ENCODE peak calls at places on chromosomes 7 and 10, in four cellular contexts. Y is brain microvascular endothelial cell, R is PC-9, W is esophagus squamous epithelium. K is an unnamed sample. For H3K27me3, the result is how much of the 10 kb centered on the place peaks cover.

GRCh38 chr10:62093863-62094291 is 174.8 kb downstream of the RTKN2 start:
- DNase-seq in W (no peak), R (peak), Y (peak), K (peak)

GRCh38 chr10:101018118-101018599 is 12.8 kb downstream of the PDZD7 start:
- DNase-seq in W (no peak), R (no peak), Y (peak), K (no peak)

GRCh38 chr10:102605712-102606111 is 38.6 kb upstream of the TRIM8 start:
- DNase-seq in R (peak), Y (no peak), W (no peak), K (no peak)

GRCh38 chr7:69598487-69599148 is 343 bp downstream of the AUTS2 start:
- DNase-seq in R (no peak), W (no peak), Y (no peak), K (no peak)

GRCh38 chr7:23603632-23604295 is 6.6 kb downstream of the CCDC126 start:
- DNase-seq in Y (no peak), R (no peak), W (no peak), K (no peak)

GRCh38 chr7:110534241-110534931 is 556.5 kb upstream of the LRRN3 start:
- DNase-seq in W (no peak), R (no peak), Y (peak), K (no peak)

GRCh38 chr7:158471716-158472115 is 115.9 kb downstream of the PTPRN2 start:
- DNase-seq in R (no peak), W (no peak), Y (no peak), K (no peak)

GRCh38 chr10:93820434-93820833 is 62.7 kb downstream of the LGI1 start:
- DNase-seq in Y (no peak), R (no peak), W (no peak), K (no peak)

GRCh38 chr7:151018421-151019129 is 5.7 kb downstream of the ATG9B start:
- DNase-seq in W (no peak), R (no peak), Y (no peak), K (no peak)

GRCh38 chr7:7819442-7820247 is 101.2 kb upstream of the RPA3 start:
- DNase-seq in R (no peak), Y (no peak), W (no peak), K (no peak)

GRCh38 chr10:21078410-21079329 is 181.6 kb upstream of the NEBL start:
- DNase-seq in R (peak), W (no peak), Y (peak), K (no peak)

GRCh38 chr10:79246209-79246581 is 101.1 kb upstream of the PPIF start:
- DNase-seq in R (no peak), Y (no peak), W (no peak), K (no peak)

GRCh38 chr7:2260820-2261219 is 18.8 kb downstream of the NUDT1 start:
- DNase-seq in Y (no peak), R (peak), W (no peak), K (no peak)

GRCh38 chr7:148558914-148559313 is 31.7 kb upstream of the C7orf33 start:
- DNase-seq in Y (no peak), W (no peak), R (no peak), K (no peak)

GRCh38 chr10:46560381-46560780 is 3.9 kb upstream of the GPRIN2 start:
- DNase-seq in Y (no peak), R (peak), W (no peak), K (no peak)

GRCh38 chr10:62071846-62072281 is 170.4 kb downstream of the ARID5B start:
- DNase-seq in W (no peak), R (no peak), Y (no peak), K (no peak)

GRCh38 chr10:21217107-21217506 is 308.4 kb downstream of the SKIDA1 start:
- DNase-seq in R (no peak), W (no peak), Y (no peak), K (no peak)

GRCh38 chr7:102832694-102833093 is 80.1 kb upstream of the LRRC17 start:
- DNase-seq in R (no peak), W (no peak), Y (no peak), K (no peak)

GRCh38 chr7:15407910-15408309 is 153.9 kb downstream of the AGMO start:
- DNase-seq in R (no peak), Y (no peak), W (no peak), K (no peak)

GRCh38 chr7:105677803-105678583 is 96.7 kb upstream of the EFCAB10 start:
- DNase-seq in R (no peak), W (no peak), Y (no peak), K (no peak)

GRCh38 chr10:130606001-130606405 is 469.8 kb downstream of the GLRX3 start:
- DNase-seq in W (no peak), R (no peak), Y (no peak), K (no peak)

GRCh38 chr7:131747625-131748024 is 191.2 kb upstream of the PODXL start:
- DNase-seq in W (no peak), Y (no peak), R (no peak), K (no peak)

GRCh38 chr7:116142850-116143249 is 67.5 kb upstream of the TES start:
- DNase-seq in Y (no peak), W (no peak), R (no peak), K (no peak)

GRCh38 chr10:77849039-77849664 is 77.4 kb downstream of the DLG5 start:
- DNase-seq in R (no peak), Y (no peak), W (no peak), K (no peak)

GRCh38 chr10:17354781-17355180 is 99.6 kb downstream of the ST8SIA6 start:
- DNase-seq in Y (no peak), R (no peak), W (no peak), K (no peak)

GRCh38 chr7:13850185-13850752 is 139.2 kb downstream of the ETV1 start:
- DNase-seq in Y (peak), W (no peak), R (peak), K (peak)

GRCh38 chr10:73969224-73969811 is 28.6 kb upstream of the VCL start:
- DNase-seq in W (no peak), R (no peak), Y (no peak), K (no peak)

GRCh38 chr10:76141376-76141775 is 710.0 kb downstream of the LRMDA start:
- DNase-seq in R (no peak), W (no peak), Y (no peak), K (no peak)

GRCh38 chr10:112336556-112337201 is 37.2 kb upstream of the ACSL5 start:
- DNase-seq in Y (no peak), W (no peak), R (no peak), K (no peak)

GRCh38 chr7:142571581-142571980 is 177.7 kb upstream of the PRSS1 start:
- DNase-seq in W (no peak), R (no peak), Y (no peak), K (no peak)

GRCh38 chr10:71218046-71218832 is 5.9 kb downstream of the UNC5B start:
- DNase-seq in W (no peak), R (peak), Y (no peak), K (no peak)
- H3K4me3 ChIP-seq in W (peak), R (peak), Y (peak), K (peak)

GRCh38 chr10:122054046-122055025 is 65.4 kb downstream of the TACC2 start:
- DNase-seq in W (no peak), Y (peak), R (peak), K (no peak)
- TF ChIP-seq CTCF in W (no peak), Y (peak), R (peak), K (peak)

DNA sequence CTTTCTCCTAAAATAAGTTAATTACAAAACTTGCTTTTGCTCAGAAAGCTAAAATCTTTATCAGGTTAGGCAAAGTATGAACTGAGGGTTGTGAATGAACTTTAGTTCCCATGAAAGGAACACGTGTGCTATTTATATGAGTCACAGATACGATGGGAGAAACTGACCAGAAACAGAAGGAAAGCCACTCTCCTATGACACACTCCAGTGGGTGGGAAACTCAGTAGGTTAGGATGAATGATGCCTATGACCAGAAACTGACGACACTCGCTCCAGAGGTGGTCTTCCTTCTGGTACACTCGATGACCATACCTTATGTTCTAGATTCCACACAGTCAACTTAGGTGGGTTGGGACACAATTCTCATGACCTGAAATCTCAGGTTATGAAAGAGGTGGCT is 215.7 kb upstream of the INHBA start:
- DNase-seq in W (no peak), R (no peak), Y (peak), K (peak)
- H3K27me3 ChIP-seq in W (under half), R (under half), Y (under half), K (under half)

DNA sequence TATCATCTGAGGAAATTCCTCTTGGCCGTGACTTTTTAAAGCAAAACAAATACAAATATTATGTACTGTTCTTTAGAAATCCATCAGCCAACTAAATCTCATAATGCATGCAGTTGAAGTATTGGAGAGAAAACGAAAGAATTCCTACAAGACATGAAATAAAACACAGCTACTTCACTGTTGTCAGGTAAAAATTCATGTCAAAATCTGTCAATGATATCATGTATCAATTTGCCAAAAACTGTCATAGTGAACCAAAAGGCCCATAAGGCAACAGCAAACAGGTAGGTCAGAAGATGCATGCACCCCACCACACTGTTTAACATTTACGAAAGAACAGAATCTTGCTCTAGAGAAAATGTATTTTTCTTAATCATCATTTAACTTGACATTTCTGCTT is 2.3 kb downstream of the GPR22 start:
- DNase-seq in W (no peak), R (no peak), Y (no peak), K (no peak)
- H3K4me3 ChIP-seq in W (no peak), R (no peak), Y (no peak), K (no peak)

GRCh38 chr7:19623676-19624075 is 85.2 kb downstream of the POLR1F start:
- DNase-seq in W (no peak), R (peak), Y (no peak), K (no peak)

GRCh38 chr7:19619122-19619521 is 89.7 kb downstream of the POLR1F start:
- DNase-seq in Y (no peak), W (no peak), R (no peak), K (no peak)

GRCh38 chr7:19617921-19618320 is 90.9 kb downstream of the POLR1F start:
- DNase-seq in R (peak), Y (no peak), W (no peak), K (no peak)

GRCh38 chr7:19620470-19620869 is 88.4 kb downstream of the POLR1F start:
- DNase-seq in W (no peak), Y (no peak), R (peak), K (no peak)

DNA sequence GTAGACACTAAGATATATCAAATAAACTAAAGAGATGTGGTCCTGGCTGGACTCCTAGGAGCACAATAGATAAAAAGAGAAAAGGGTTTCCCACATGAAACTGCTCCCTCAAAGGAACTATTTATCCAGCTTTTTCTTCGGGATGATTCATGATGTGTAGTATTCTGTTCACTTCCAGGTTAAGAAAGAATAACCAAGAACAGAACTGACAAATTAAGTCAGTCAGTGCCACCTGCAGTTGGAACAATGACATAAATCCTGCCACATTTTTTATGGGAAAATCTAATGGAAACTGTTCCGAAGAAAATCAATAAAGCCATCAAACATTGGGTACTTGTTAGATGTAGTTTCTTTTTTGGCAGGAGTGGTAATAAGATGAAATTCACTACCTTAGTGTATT is 87.1 kb downstream of the POLR1F start:
- DNase-seq in Y (peak), R (no peak), W (no peak), K (no peak)
- TF ChIP-seq CTCF in Y (peak), R (peak), W (no peak), K (no peak)

DNA sequence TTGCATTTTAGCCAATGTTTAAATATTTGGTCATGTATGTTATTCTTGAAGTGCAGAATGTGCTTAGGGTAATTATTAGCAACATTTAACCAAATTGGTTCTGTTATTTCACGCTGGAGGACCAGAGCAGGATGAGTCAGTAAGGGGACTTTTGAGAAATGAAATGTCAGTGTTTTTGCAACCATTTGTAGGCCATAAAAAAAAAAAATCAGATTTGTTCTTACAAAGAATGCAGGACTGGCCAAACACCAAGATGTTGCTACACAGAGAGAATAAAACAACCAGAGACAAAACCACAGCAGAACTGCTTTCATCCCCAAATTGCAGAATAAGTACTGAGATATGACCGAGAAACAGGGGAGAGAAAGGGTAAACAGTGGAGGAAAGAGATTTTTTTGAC is 62.1 kb downstream of the TPST1 start:
- DNase-seq in W (no peak), Y (peak), R (no peak), K (peak)
- H3K27me3 ChIP-seq in W (under half), Y (under half), R (under half), K (under half)

GRCh38 chr10:43402880-43403452 is 6.0 kb downstream of the HNRNPF start:
- DNase-seq in W (no peak), Y (no peak), R (no peak), K (no peak)
- H3K4me3 ChIP-seq in W (no peak), Y (no peak), R (peak), K (no peak)

GRCh38 chr10:1370298-1370697 is 314.1 kb downstream of the WDR37 start:
- DNase-seq in R (no peak), Y (no peak), W (no peak), K (no peak)

GRCh38 chr10:1373287-1373686 is 317.1 kb downstream of the WDR37 start:
- DNase-seq in W (no peak), Y (no peak), R (no peak), K (no peak)

GRCh38 chr10:1374501-1374900 is 318.3 kb downstream of the WDR37 start:
- DNase-seq in W (no peak), R (no peak), Y (no peak), K (no peak)

GRCh38 chr10:1369665-1370064 is 313.5 kb downstream of the WDR37 start:
- DNase-seq in Y (no peak), W (no peak), R (no peak), K (no peak)

GRCh38 chr10:1372212-1372611 is 316.0 kb downstream of the WDR37 start:
- DNase-seq in Y (no peak), R (no peak), W (no peak), K (no peak)
- TF ChIP-seq CTCF in Y (no peak), R (no peak), W (no peak), K (no peak)